ENCODE peak calls at places on chromosome X, in ten cellular contexts. H is fibroblast of lung, I is tibial artery, Q is mesenchymal stem cell, S is upper lobe of right lung, T is suprapubic skin, Z is Panc1, Y is left lung, G is tibial nerve, U is right lobe of liver. V is an unnamed sample. For H3K4me1, the result is how much of the 10 kb centered on the place peaks cover.

GRCh38 chrX:18828832-18829404 is 121.5 kb downstream of the PPEF1 start:
- DNase-seq in H (peak), I (no peak), Q (peak), S (no peak), T (no peak), Z (no peak), Y (no peak), G (no peak), U (no peak), V (no peak)

GRCh38 chrX:149865390-149865789 is 15.6 kb upstream of the MAGEA8 start:
- DNase-seq in H (no peak), I (no peak), Q (no peak), S (no peak), T (no peak), Z (no peak), Y (no peak), G (no peak), U (no peak), V (no peak)

GRCh38 chrX:7027071-7027470 is 120.4 kb upstream of the STS start:
- DNase-seq in H (no peak), I (no peak), Q (no peak), S (no peak), T (no peak), Z (no peak), Y (no peak), G (no peak), U (no peak), V (no peak)

GRCh38 chrX:54495814-54496516 is at the start of gene FGD1:
- DNase-seq in H (peak), I (peak), Q (peak), S (peak), T (peak), Z (no peak), Y (peak), G (peak), U (peak), V (peak)

GRCh38 chrX:123753656-123754350 is 21.0 kb upstream of the THOC2 start:
- DNase-seq in H (no peak), I (no peak), Q (no peak), S (no peak), T (no peak), Z (no peak), Y (no peak), G (no peak), U (no peak), V (no peak)

GRCh38 chrX:2677764-2678163 is 13.3 kb upstream of the CD99 start:
- DNase-seq in H (peak), I (peak), Q (peak), S (peak), T (peak), Z (peak), Y (peak), G (peak), U (no peak), V (peak)

GRCh38 chrX:68462653-68463052 is 29.4 kb upstream of the OPHN1 start:
- DNase-seq in H (peak), I (no peak), Q (peak), S (no peak), T (no peak), Z (peak), Y (no peak), G (no peak), U (no peak), V (no peak)

GRCh38 chrX:123818243-123818642 is 41.6 kb upstream of the XIAP start:
- DNase-seq in H (peak), I (no peak), Q (peak), S (no peak), T (no peak), Z (peak), Y (no peak), G (no peak), U (no peak), V (no peak)

GRCh38 chrX:93932471-93933220 is 258.6 kb downstream of the FAM133A start:
- DNase-seq in H (no peak), I (no peak), Q (peak), S (no peak), T (no peak), Z (no peak), Y (no peak), G (no peak), U (no peak), V (no peak)

GRCh38 chrX:70969635-70970481 is 39.0 kb upstream of the SLC7A3 start:
- DNase-seq in H (no peak), I (no peak), Q (no peak), S (no peak), T (no peak), Z (no peak), Y (no peak), G (no peak), U (no peak), V (no peak)

GRCh38 chrX:8988456-8988855 is 45.5 kb downstream of the FAM9B start:
- DNase-seq in H (peak), I (peak), Q (peak), S (no peak), T (peak), Z (no peak), Y (no peak), G (no peak), U (peak), V (peak)

GRCh38 chrX:43218198-43218597 is 437.9 kb upstream of the MAOA start:
- DNase-seq in H (no peak), I (no peak), Q (no peak), S (no peak), T (no peak), Z (no peak), Y (no peak), G (no peak), U (no peak), V (no peak)

GRCh38 chrX:46376246-46376885 is 168.9 kb downstream of the ZNF674 start:
- DNase-seq in H (peak), I (no peak), Q (peak), S (no peak), T (no peak), Z (peak), Y (no peak), G (no peak), U (no peak), V (no peak)

GRCh38 chrX:23694606-23695005 is 27.3 kb downstream of the PRDX4 start:
- DNase-seq in H (peak), I (no peak), Q (peak), S (no peak), T (no peak), Z (peak), Y (no peak), G (peak), U (peak), V (peak)

GRCh38 chrX:46649421-46650260 is 76.1 kb downstream of the CHST7 start:
- DNase-seq in H (peak), I (no peak), Q (no peak), S (no peak), T (no peak), Z (no peak), Y (no peak), G (no peak), U (peak), V (peak)

DNA sequence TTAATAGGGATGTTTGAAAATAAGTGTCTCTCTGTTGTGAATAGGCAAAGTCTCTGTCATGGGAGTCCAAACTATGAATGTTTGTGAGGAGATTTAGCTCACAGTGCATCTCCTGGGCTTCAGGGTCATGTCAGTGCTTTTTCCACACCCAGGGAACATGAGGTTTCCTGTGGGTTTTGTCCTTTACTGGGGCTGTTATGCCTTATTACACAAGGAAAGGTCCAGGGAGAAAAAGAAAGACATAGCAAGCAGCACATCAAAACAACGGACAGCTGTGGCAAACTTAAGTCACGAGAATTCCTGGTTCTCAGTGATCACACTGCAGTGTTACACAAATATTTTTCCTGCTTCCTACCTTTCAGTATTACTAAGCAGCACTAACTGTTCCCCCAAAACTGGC is 99.4 kb downstream of the MBNL3 start:
- DNase-seq in H (no peak), I (no peak), Q (no peak), S (no peak), T (no peak), Z (no peak), Y (no peak), G (no peak), U (no peak), V (no peak)
- H3K27ac ChIP-seq in H (no peak), I (no peak), Q (no peak), S (no peak), T (no peak), Z (no peak), Y (no peak), G (peak), U (no peak), V (no peak)

GRCh38 chrX:39769748-39770147 is 328.0 kb downstream of the BCOR start:
- DNase-seq in H (no peak), I (no peak), Q (no peak), S (no peak), T (no peak), Z (no peak), Y (no peak), G (no peak), U (no peak), V (no peak)

GRCh38 chrX:39766882-39767281 is 330.9 kb downstream of the BCOR start:
- DNase-seq in H (no peak), I (peak), Q (no peak), S (no peak), T (no peak), Z (no peak), Y (no peak), G (no peak), U (no peak), V (peak)

GRCh38 chrX:39767446-39767845 is 330.3 kb downstream of the BCOR start:
- DNase-seq in H (peak), I (peak), Q (no peak), S (no peak), T (no peak), Z (no peak), Y (no peak), G (no peak), U (no peak), V (no peak)

GRCh38 chrX:39764441-39764914 is 333.3 kb downstream of the BCOR start:
- DNase-seq in H (no peak), I (no peak), Q (peak), S (no peak), T (no peak), Z (no peak), Y (no peak), G (no peak), U (no peak), V (no peak)

DNA sequence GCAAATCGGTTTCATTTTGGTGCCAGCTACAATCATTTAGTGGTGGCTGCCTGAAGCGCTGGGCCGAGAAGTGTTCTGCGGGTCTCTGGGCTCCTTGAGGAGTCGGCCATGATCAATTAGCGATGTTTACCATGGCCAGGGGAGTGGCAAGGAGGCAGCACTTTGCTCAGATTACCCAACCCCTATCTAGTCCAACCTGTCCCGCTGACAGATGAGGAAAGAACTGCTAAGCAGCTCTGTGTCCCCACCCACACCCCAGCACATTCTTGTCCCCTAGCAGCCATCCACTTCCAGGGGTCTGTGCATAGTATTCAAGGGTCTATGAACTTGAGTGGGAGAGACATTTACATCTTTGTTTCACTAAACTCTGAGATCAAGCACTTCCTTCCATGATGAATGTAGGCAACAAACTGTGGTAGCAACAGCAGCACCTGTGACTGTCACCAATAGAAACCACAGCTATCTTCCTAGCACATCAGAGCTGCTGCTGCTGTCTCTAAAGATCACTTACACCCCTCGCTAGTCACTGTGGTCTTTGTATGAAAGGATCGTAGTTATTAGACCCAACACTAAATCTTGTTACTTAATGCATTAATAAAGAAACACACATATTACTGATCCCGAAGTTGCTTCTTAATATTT is 331.6 kb downstream of the BCOR start:
- DNase-seq in H (no peak), I (no peak), Q (no peak), S (no peak), T (no peak), Z (no peak), Y (no peak), G (no peak), U (no peak), V (no peak)
- H3K4me3 ChIP-seq in H (no peak), I (no peak), Q (no peak), S (no peak), T (no peak), Z (no peak), Y (no peak), G (no peak), U (no peak), V (no peak)

GRCh38 chrX:154057790-154058189 is 38.1 kb upstream of the IRAK1 start:
- DNase-seq in H (no peak), I (no peak), Q (no peak), S (no peak), T (no peak), Z (no peak), Y (no peak), G (no peak), U (no peak), V (no peak)
- H3K4me1 ChIP-seq in H (under half), I (under half), Q (under half), S (under half), T (under half), Z (under half), Y (under half), G (half or more), U (under half), V (under half)

GRCh38 chrX:130024127-130024526 is 41.7 kb downstream of the BCORL1 start:
- DNase-seq in H (peak), I (peak), Q (peak), S (peak), T (peak), Z (no peak), Y (peak), G (peak), U (peak), V (peak)
- H3K27ac ChIP-seq in H (no peak), I (no peak), Q (no peak), S (no peak), T (no peak), Z (no peak), Y (peak), G (no peak), U (no peak), V (no peak)

GRCh38 chrX:154449618-154450017 is 5.7 kb downstream of the FAM50A start:
- DNase-seq in H (no peak), I (no peak), Q (no peak), S (no peak), T (no peak), Z (no peak), Y (no peak), G (no peak), U (no peak), V (no peak)
- H3K4me3 ChIP-seq in H (no peak), I (no peak), Q (no peak), S (no peak), T (no peak), Z (no peak), Y (no peak), G (no peak), U (no peak), V (no peak)

DNA sequence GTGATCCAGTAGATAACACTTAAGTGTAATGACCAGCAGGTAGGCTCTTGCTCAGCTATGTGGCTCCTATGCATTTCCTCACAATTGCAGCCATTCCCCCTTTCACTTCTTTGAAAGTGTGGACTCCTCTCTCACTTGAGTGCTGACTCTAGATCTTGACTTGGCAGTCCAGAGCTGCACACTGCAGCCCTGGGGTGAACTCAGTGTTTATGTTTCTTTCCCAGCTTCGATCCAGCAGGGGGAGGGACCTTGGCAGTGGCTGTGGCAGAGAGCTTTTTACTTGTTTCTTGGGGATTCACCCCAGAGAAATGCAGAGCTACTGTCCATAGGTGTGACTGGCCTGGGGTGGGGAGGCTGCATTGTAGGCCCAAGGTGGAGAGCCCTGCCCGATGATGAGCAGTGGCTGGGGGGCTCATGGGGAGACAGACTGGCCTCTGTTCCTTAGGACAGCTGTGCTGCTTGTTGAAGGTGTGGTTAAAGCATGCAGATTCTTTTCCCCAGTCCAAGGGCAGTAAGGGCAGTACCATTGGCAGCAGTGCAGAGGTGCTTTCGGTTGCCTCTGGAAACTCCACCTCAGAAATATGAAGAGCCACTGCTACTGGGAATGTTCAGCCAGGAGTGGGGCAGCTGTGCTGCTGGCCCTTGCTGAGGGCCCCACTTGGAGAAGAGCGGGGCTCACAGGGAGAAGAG is 134.7 kb downstream of the SH3BGRL start:
- DNase-seq in H (peak), I (no peak), Q (peak), S (no peak), T (no peak), Z (no peak), Y (no peak), G (no peak), U (no peak), V (no peak)
- H3K4me1 ChIP-seq in H (under half), I (under half), Q (under half), S (under half), T (under half), Z (under half), Y (under half), G (under half), U (under half), V (under half)

GRCh38 chrX:134717698-134718328 is 59.5 kb upstream of the PLAC1 start:
- DNase-seq in H (no peak), I (no peak), Q (no peak), S (no peak), T (no peak), Z (no peak), Y (no peak), G (no peak), U (no peak), V (no peak)
- H3K27ac ChIP-seq in H (peak), I (no peak), Q (no peak), S (no peak), T (no peak), Z (peak), Y (peak), G (no peak), U (no peak), V (no peak)

V was measured in aorta.